ENCODE peak calls at places on chromosomes 11 and 22, in four cellular contexts. T, G, H and S are unnamed samples.

GRCh38 chr22:28600546-28601143 is 79.0 kb downstream of the TTC28 start:
- DNase-seq in T (no peak), G (no peak), H (no peak), S (no peak)

GRCh38 chr11:36253238-36253637 is 36.0 kb downstream of the COMMD9 start:
- DNase-seq in T (no peak), G (no peak), H (no peak), S (no peak)

GRCh38 chr11:46414899-46415298 is 23.3 kb upstream of the CHRM4 start:
- DNase-seq in G (no peak), T (no peak), H (no peak), S (no peak)

GRCh38 chr11:122778148-122778547 is 60.2 kb upstream of the CRTAM start:
- DNase-seq in T (no peak), G (no peak), H (no peak), S (no peak)

GRCh38 chr22:28801845-28802594 is 1.7 kb upstream of the XBP1 start:
- DNase-seq in G (no peak), T (no peak), H (no peak), S (no peak)

GRCh38 chr11:132361011-132361550 is 990.7 kb downstream of the NTM start:
- DNase-seq in G (no peak), H (no peak), T (no peak), S (no peak)

GRCh38 chr11:69377953-69378302 is 84.0 kb downstream of the MYEOV start:
- DNase-seq in T (no peak), G (peak; percentile 9), H (peak; percentile 53), S (no peak)

GRCh38 chr22:47309476-47309875 is 547.0 kb downstream of the TBC1D22A start:
- DNase-seq in H (no peak), G (no peak), T (no peak), S (no peak)

GRCh38 chr11:86292912-86293606 is 9.0 kb upstream of the HIKESHI start:
- DNase-seq in G (no peak), H (no peak), T (no peak), S (no peak)

GRCh38 chr11:20671856-20672546 is 2.6 kb downstream of the NELL1 start:
- DNase-seq in G (no peak), H (no peak), T (no peak), S (no peak)

GRCh38 chr11:115676768-115677167 is 172.6 kb upstream of the CADM1 start:
- DNase-seq in H (no peak), G (no peak), T (no peak), S (no peak)

GRCh38 chr11:36105743-36106581 is 162.1 kb downstream of the LDLRAD3 start:
- DNase-seq in G (no peak), H (no peak), T (no peak), S (no peak)

GRCh38 chr11:1011320-1011698 is 25.2 kb downstream of the MUC6 start:
- DNase-seq in H (no peak), T (no peak), G (no peak), S (no peak)

GRCh38 chr11:134637091-134638015 is 225.3 kb upstream of the B3GAT1 start:
- DNase-seq in H (no peak), G (no peak), T (no peak), S (no peak)

GRCh38 chr11:71940561-71941219 is 11.8 kb downstream of the RNF121 start:
- DNase-seq in T (no peak), H (no peak), G (no peak), S (no peak)

DNA sequence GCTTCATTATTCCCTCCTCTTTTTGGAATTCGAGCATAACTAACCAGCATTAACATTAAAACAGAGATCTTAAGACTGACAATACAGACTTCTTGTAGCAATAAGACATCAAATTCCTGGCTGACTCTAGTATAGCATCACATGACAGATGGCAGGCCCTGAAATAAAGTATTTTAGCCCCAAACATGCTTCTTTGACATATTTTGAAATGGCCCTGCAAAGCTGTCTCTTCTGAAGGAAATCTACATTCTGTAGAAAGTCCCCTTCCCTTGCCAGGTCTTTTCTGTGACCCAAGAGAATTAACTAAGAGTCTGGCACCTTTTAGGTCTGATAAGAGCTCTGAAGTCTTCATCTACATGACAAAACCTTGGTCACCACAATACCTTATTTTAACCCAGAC is 38.5 kb upstream of the GNAZ start:
- DNase-seq in H (no peak), T (no peak), G (no peak), S (no peak)
- H3K4me3 ChIP-seq in H (no peak overlapping the region), T (no peak overlapping the region), G (no peak overlapping the region), S (no peak overlapping the region)

GRCh38 chr22:30306629-30307016 is 17.3 kb upstream of the CASTOR1 start:
- DNase-seq in T (no peak), H (no peak), G (no peak), S (no peak)
- H3K4me1 ChIP-seq in T (peaks cover 100% of the 10 kb centered on the region), H (peaks cover 52% of the 10 kb centered on the region), G (peaks cover 100% of the 10 kb centered on the region), S (peaks cover 66% of the 10 kb centered on the region)

DNA sequence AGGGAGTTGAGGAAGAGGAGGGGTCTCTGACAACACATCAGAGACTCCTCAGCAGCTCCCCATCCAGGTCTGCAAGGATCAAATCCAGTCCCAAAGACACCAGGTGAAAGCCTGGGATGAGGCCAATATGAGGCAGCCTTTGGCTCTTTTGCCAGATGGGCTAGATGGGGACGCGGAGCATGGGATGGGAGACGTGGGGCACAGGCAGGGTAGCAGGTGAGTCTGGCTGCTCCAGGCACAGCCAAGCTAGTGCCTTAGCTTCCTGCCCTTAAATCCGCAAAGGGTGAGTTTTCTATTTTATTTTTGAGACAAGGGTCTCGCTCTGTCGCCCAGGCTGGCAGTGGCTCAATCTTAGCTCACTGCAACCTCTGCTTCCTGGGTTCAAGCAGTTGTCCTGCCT is 19.6 kb upstream of the DRICH1 start:
- DNase-seq in H (no peak), G (no peak), T (no peak), S (no peak)
- H3K36me3 ChIP-seq in H (no peaks in the 10 kb centered on the region), G (peaks cover 8% of the 10 kb centered on the region), T (peaks cover 3% of the 10 kb centered on the region), S (no peaks in the 10 kb centered on the region)

DNA sequence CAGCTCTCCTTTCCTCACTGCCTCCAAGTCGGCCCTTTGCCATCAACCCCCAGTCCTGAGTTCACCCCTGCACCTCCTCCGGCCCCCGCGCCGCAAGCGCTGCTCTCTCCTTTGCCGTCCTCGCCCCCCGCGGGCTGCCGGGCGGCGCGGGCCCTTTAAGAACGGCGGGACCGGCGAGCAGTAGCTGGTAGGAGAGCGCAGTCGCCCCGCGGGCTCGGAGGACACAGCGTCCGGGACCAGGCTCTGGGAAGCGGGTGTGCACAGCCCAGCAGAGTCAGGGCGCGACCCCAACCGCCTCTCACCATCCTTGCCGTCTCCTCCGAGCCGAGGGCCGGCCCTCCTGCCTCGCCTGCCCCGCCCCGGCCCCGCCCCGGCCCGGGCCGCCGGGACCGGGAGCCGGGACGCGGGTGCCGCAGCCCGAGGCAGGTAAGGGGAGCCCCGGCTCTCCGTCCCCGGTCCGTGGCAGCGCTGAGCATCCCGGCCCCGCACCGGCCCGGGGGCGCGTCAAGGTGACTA is at the start of gene ABCG4:
- DNase-seq in T (peak; percentile 59), G (peak; percentile 27), H (no peak), S (no peak)
- H3K4me3 ChIP-seq in T (peak within 1 kb of the TSS; percentile 68), G (peak within 1 kb of the TSS; percentile 78), H (peak within 1 kb of the TSS; percentile 37), S (peak within 1 kb of the TSS; percentile 62)

GRCh38 chr11:83036701-83037100 is 35.0 kb downstream of the RAB30 start:
- DNase-seq in H (no peak), T (no peak), G (no peak), S (no peak)
- H3K4me1 ChIP-seq in H (peaks cover 21% of the 10 kb centered on the region), T (peaks cover 23% of the 10 kb centered on the region), G (peaks cover 72% of the 10 kb centered on the region), S (peaks cover 67% of the 10 kb centered on the region)

GRCh38 chr22:17748555-17749353 is 25.5 kb downstream of the BID start:
- DNase-seq in T (no peak), G (peak; percentile 33), H (no peak), S (no peak)
- H3K36me3 ChIP-seq in T (no peaks in the 10 kb centered on the region), G (no peaks in the 10 kb centered on the region), H (no peaks in the 10 kb centered on the region), S (no peaks in the 10 kb centered on the region)

DNA sequence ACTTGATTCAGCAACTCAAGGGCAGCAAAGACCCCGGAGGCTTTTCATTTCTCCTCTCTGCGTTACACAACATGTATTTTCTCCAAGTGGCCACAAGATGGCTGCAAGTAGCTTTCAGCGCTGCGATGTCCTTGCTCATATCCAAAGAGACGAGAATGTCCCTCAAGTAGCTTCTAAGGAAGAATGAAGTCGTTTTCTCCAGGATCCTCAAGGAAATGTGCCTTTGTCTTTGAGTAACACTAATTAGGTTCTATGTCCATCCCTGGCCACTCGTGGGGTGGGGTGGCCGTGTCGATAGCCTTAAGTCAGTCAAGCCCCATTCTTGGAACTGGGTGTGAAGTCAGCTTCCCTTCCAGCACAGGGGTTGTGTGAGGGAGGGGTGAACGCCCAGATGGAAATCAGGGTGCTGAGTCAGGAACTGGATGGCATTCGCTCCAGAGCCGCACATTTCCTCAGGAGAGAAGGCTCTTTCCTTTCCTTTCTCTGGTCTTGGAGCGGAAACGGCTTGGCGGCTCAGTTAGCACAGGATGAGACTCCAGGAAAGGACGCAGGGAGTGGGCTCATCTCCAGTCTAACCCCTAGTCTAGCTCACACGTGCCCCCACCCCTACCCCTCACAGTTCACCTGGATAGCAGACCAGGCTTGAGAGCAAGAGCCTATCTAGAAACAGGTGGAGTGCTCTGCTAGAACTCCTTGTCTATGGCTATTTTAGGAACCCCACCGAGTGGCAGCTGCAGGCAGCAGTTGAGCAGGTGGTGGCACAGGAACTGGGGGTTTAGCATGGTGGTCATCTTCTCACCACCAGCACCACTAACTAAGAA is 44.3 kb downstream of the NNMT start:
- DNase-seq in H (no peak), G (peak; percentile 20), T (peak; percentile 56), S (peak; percentile 47)
- H3K4me3 ChIP-seq in H (no peak overlapping the region), G (peak overlapping the region; percentile 44), T (peak overlapping the region; percentile 37), S (peak overlapping the region; percentile 37)